ENCODE peak calls at places on chromosomes 5 and 9, in four cellular contexts. One of them, this sample, is unnamed.

GRCh38 chr5:36938129-36938528 is 61.6 kb downstream of the NIPBL start:
- DNase-seq in suprapubic skin: no peak
- DNase-seq in activated T-cell treated with anti-CD3 and anti-CD28 coated beads for 48 hours: no peak
- DNase-seq in A549: no peak
- DNase-seq in this sample: no peak

GRCh38 chr5:169591636-169592035 is 8.1 kb downstream of the SPDL1 start:
- DNase-seq in suprapubic skin: no peak
- DNase-seq in A549: no peak
- DNase-seq in activated T-cell treated with anti-CD3 and anti-CD28 coated beads for 48 hours: no peak
- DNase-seq in this sample: no peak

GRCh38 chr5:445591-445990 is 2.6 kb downstream of the EXOC3 start:
- DNase-seq in A549: no peak
- DNase-seq in suprapubic skin: peak; percentile 31
- DNase-seq in activated T-cell treated with anti-CD3 and anti-CD28 coated beads for 48 hours: no peak
- DNase-seq in this sample: no peak

GRCh38 chr5:173530547-173530946 is 85.9 kb downstream of the BOD1 start:
- DNase-seq in A549: peak; percentile 17
- DNase-seq in suprapubic skin: no peak
- DNase-seq in activated T-cell treated with anti-CD3 and anti-CD28 coated beads for 48 hours: no peak
- DNase-seq in this sample: no peak

GRCh38 chr5:2374703-2375102 is 376.8 kb downstream of the IRX2 start:
- DNase-seq in A549: no peak
- DNase-seq in activated T-cell treated with anti-CD3 and anti-CD28 coated beads for 48 hours: no peak
- DNase-seq in suprapubic skin: no peak
- DNase-seq in this sample: no peak

GRCh38 chr9:113785334-113785733 is 90.8 kb upstream of the ZNF618 start:
- DNase-seq in A549: no peak
- DNase-seq in activated T-cell treated with anti-CD3 and anti-CD28 coated beads for 48 hours: no peak
- DNase-seq in suprapubic skin: no peak
- DNase-seq in this sample: no peak

GRCh38 chr5:122112733-122113558 is 16.4 kb upstream of the ZNF474 start:
- DNase-seq in suprapubic skin: no peak
- DNase-seq in activated T-cell treated with anti-CD3 and anti-CD28 coated beads for 48 hours: no peak
- DNase-seq in A549: no peak
- DNase-seq in this sample: no peak

GRCh38 chr5:14286007-14286406 is 142.9 kb downstream of the TRIO start:
- DNase-seq in A549: no peak
- DNase-seq in activated T-cell treated with anti-CD3 and anti-CD28 coated beads for 48 hours: no peak
- DNase-seq in suprapubic skin: no peak
- DNase-seq in this sample: no peak

GRCh38 chr9:92759990-92760893 is 4.4 kb downstream of the BICD2 start:
- DNase-seq in suprapubic skin: peak; percentile 56
- DNase-seq in A549: no peak
- DNase-seq in activated T-cell treated with anti-CD3 and anti-CD28 coated beads for 48 hours: no peak
- DNase-seq in this sample: no peak

GRCh38 chr9:35666045-35666444 is 1.1 kb upstream of the ARHGEF39 start:
- DNase-seq in activated T-cell treated with anti-CD3 and anti-CD28 coated beads for 48 hours: no peak
- DNase-seq in suprapubic skin: no peak
- DNase-seq in A549: no peak
- DNase-seq in this sample: no peak

GRCh38 chr5:174317261-174317894 is 271.9 kb downstream of the NSG2 start:
- DNase-seq in activated T-cell treated with anti-CD3 and anti-CD28 coated beads for 48 hours: no peak
- DNase-seq in suprapubic skin: no peak
- DNase-seq in A549: peak; percentile 60
- DNase-seq in this sample: no peak

GRCh38 chr9:1007312-1007711 is 30.9 kb downstream of the DMRT3 start:
- DNase-seq in activated T-cell treated with anti-CD3 and anti-CD28 coated beads for 48 hours: no peak
- DNase-seq in suprapubic skin: no peak
- DNase-seq in A549: no peak
- DNase-seq in this sample: no peak

GRCh38 chr9:111891910-111892499 is 4.6 kb upstream of the UGCG start:
- DNase-seq in A549: peak; percentile 39
- DNase-seq in suprapubic skin: no peak
- DNase-seq in activated T-cell treated with anti-CD3 and anti-CD28 coated beads for 48 hours: no peak
- DNase-seq in this sample: no peak

GRCh38 chr5:155332618-155333017 is 319.1 kb downstream of the KIF4B start:
- DNase-seq in activated T-cell treated with anti-CD3 and anti-CD28 coated beads for 48 hours: no peak
- DNase-seq in A549: no peak
- DNase-seq in suprapubic skin: no peak
- DNase-seq in this sample: no peak

GRCh38 chr9:96289392-96289791 is 12.6 kb downstream of the HSD17B3 start:
- DNase-seq in suprapubic skin: no peak
- DNase-seq in activated T-cell treated with anti-CD3 and anti-CD28 coated beads for 48 hours: no peak
- DNase-seq in A549: no peak
- DNase-seq in this sample: no peak

GRCh38 chr9:14752271-14752670 is 29.7 kb upstream of the CER1 start:
- DNase-seq in A549: no peak
- DNase-seq in suprapubic skin: no peak
- DNase-seq in activated T-cell treated with anti-CD3 and anti-CD28 coated beads for 48 hours: no peak
- DNase-seq in this sample: no peak

GRCh38 chr5:32355694-32356093 is 43.0 kb upstream of the MTMR12 start:
- DNase-seq in suprapubic skin: no peak
- DNase-seq in A549: no peak
- DNase-seq in activated T-cell treated with anti-CD3 and anti-CD28 coated beads for 48 hours: no peak
- DNase-seq in this sample: no peak

GRCh38 chr5:143047091-143047490 is 276.9 kb downstream of the ARHGAP26 start:
- DNase-seq in A549: no peak
- DNase-seq in suprapubic skin: no peak
- DNase-seq in activated T-cell treated with anti-CD3 and anti-CD28 coated beads for 48 hours: no peak
- DNase-seq in this sample: no peak

GRCh38 chr9:76866689-76867088 is 39.2 kb downstream of the PRUNE2 start:
- DNase-seq in activated T-cell treated with anti-CD3 and anti-CD28 coated beads for 48 hours: no peak
- DNase-seq in A549: peak; percentile 67
- DNase-seq in suprapubic skin: no peak
- DNase-seq in this sample: peak; percentile 85

GRCh38 chr9:10242255-10242654 is 370.5 kb downstream of the PTPRD start:
- DNase-seq in activated T-cell treated with anti-CD3 and anti-CD28 coated beads for 48 hours: no peak
- DNase-seq in A549: no peak
- DNase-seq in suprapubic skin: no peak
- DNase-seq in this sample: no peak

GRCh38 chr9:21060919-21061561 is 16.7 kb downstream of the IFNB1 start:
- DNase-seq in A549: no peak
- DNase-seq in suprapubic skin: no peak
- DNase-seq in activated T-cell treated with anti-CD3 and anti-CD28 coated beads for 48 hours: no peak
- DNase-seq in this sample: no peak

GRCh38 chr5:71587709-71588532 is 781 bp downstream of the MCCC2 start:
- DNase-seq in suprapubic skin: no peak
- DNase-seq in activated T-cell treated with anti-CD3 and anti-CD28 coated beads for 48 hours: no peak
- DNase-seq in A549: no peak
- DNase-seq in this sample: peak; percentile 10

GRCh38 chr9:14205463-14205862 is 108.5 kb downstream of the NFIB start:
- DNase-seq in suprapubic skin: no peak
- DNase-seq in activated T-cell treated with anti-CD3 and anti-CD28 coated beads for 48 hours: no peak
- DNase-seq in A549: peak; percentile 15
- DNase-seq in this sample: peak; percentile 91

GRCh38 chr5:157469687-157470086 is 9.7 kb downstream of the NIPAL4 start:
- DNase-seq in A549: no peak
- DNase-seq in suprapubic skin: no peak
- DNase-seq in activated T-cell treated with anti-CD3 and anti-CD28 coated beads for 48 hours: no peak
- DNase-seq in this sample: no peak

GRCh38 chr5:172699999-172700685 is 59.1 kb downstream of the NEURL1B start:
- DNase-seq in activated T-cell treated with anti-CD3 and anti-CD28 coated beads for 48 hours: no peak
- DNase-seq in suprapubic skin: no peak
- DNase-seq in A549: no peak
- DNase-seq in this sample: no peak

GRCh38 chr9:86741311-86742215 is 205.7 kb downstream of the GAS1 start:
- DNase-seq in suprapubic skin: no peak
- DNase-seq in A549: no peak
- DNase-seq in activated T-cell treated with anti-CD3 and anti-CD28 coated beads for 48 hours: no peak
- DNase-seq in this sample: no peak

GRCh38 chr5:112735702-112736101 is 2.0 kb upstream of the APC start:
- DNase-seq in activated T-cell treated with anti-CD3 and anti-CD28 coated beads for 48 hours: no peak
- DNase-seq in suprapubic skin: no peak
- DNase-seq in A549: no peak
- DNase-seq in this sample: peak; percentile 38

GRCh38 chr9:12554636-12555035 is 138.5 kb upstream of the TYRP1 start:
- DNase-seq in activated T-cell treated with anti-CD3 and anti-CD28 coated beads for 48 hours: no peak
- DNase-seq in suprapubic skin: no peak
- DNase-seq in A549: no peak
- DNase-seq in this sample: peak; percentile 15

This sample was measured in HS-5.